ENCODE peak calls at places on chromosome 7, in six cellular contexts. D is stimulated activated CD4-positive, alpha-beta T cell treated with anti-CD3 and anti-CD28 coated beads, Interleukin-4, amount 100 ng/mL, for 4 hours; I is T1000; U is putamen; F is GM20000; H is NCI-H2029. M is an unnamed sample.

GRCh38 chr7:17403996-17404395 is 105.5 kb downstream of the AHR start:
- DNase-seq in D (no peak), I (no peak), U (no peak), F (no peak), H (no peak), M (no peak)

GRCh38 chr7:68147621-68148238 is 1151.1 kb downstream of the TYW1 start:
- DNase-seq in D (no peak), I (no peak), U (no peak), F (no peak), H (peak; percentile 46), M (no peak)

GRCh38 chr7:159197066-159197975 is 52.7 kb upstream of the VIPR2 start:
- DNase-seq in D (peak; percentile 11), I (no peak), U (no peak), F (peak; percentile 34), H (peak; percentile 19), M (peak; percentile 27)

GRCh38 chr7:92685146-92686042 is 95.2 kb upstream of the FAM133B start:
- DNase-seq in D (peak; percentile 39), I (no peak), U (no peak), F (no peak), H (no peak), M (peak; percentile 68)

GRCh38 chr7:42491106-42491505 is 254.1 kb upstream of the GLI3 start:
- DNase-seq in D (no peak), I (no peak), U (no peak), F (no peak), H (no peak), M (no peak)

GRCh38 chr7:81776972-81777371 is 7.1 kb upstream of the HGF start:
- DNase-seq in D (no peak), I (no peak), U (no peak), F (no peak), H (no peak), M (no peak)

GRCh38 chr7:4712371-4713182 is 30.5 kb downstream of the FOXK1 start:
- DNase-seq in D (no peak), I (no peak), U (no peak), F (peak; percentile 73), H (peak; percentile 96), M (no peak)

GRCh38 chr7:46566375-46566774 is 645.3 kb upstream of the IGFBP3 start:
- DNase-seq in D (no peak), I (no peak), U (no peak), F (no peak), H (no peak), M (no peak)

GRCh38 chr7:17710312-17710711 is 230.0 kb downstream of the SNX13 start:
- DNase-seq in D (no peak), I (no peak), U (no peak), F (no peak), H (no peak), M (no peak)

GRCh38 chr7:93902777-93903423 is 3.5 kb upstream of the GNGT1 start:
- DNase-seq in D (no peak), I (no peak), U (no peak), F (peak; percentile 32), H (no peak), M (no peak)

GRCh38 chr7:65307651-65308299 is 65.9 kb upstream of the ZNF92 start:
- DNase-seq in D (peak; percentile 7), I (peak; percentile 19), U (peak; percentile 49), F (peak; percentile 58), H (peak; percentile 53), M (peak; percentile 31)

GRCh38 chr7:100167912-100168323 is 499 bp downstream of the GAL3ST4 start:
- DNase-seq in D (no peak), I (no peak), U (no peak), F (peak; percentile 39), H (no peak), M (no peak)

GRCh38 chr7:46569117-46569433 is 648.0 kb upstream of the IGFBP3 start:
- DNase-seq in D (no peak), I (no peak), U (no peak), F (no peak), H (no peak), M (no peak)

GRCh38 chr7:80722596-80723141 is 84.2 kb downstream of the CD36 start:
- DNase-seq in D (no peak), I (peak; percentile 81), U (no peak), F (no peak), H (no peak), M (no peak)

GRCh38 chr7:138898255-138898654 is 82.9 kb downstream of the KIAA1549 start:
- DNase-seq in D (no peak), I (no peak), U (no peak), F (peak; percentile 47), H (no peak), M (no peak)

GRCh38 chr7:88919484-88920131 is 124.1 kb upstream of the TEX47 start:
- DNase-seq in D (no peak), I (no peak), U (no peak), F (no peak), H (no peak), M (no peak)

M was measured in activated naive CD4-positive, alpha-beta T cell treated with anti-CD3 and anti-CD28 coated beads, Interleukin-2, amount 50 U/mL, for 16 hours.